ENCODE peak calls at places on chromosomes 11 and 22, in seven cellular contexts. O, X, C, E, A, H and S are unnamed samples.
A peak's percentile ranks its signal among the peaks of the same experiment; 100 is the strongest.

GRCh38 chr22:43812149-43812842 is at the start of gene EFCAB6:
- DNase-seq in E (peak; percentile 86), A (peak; percentile 92), O (peak; percentile 83), H (peak; percentile 94), X (peak; percentile 82), C (peak; percentile 84), S (peak; percentile 87)

GRCh38 chr11:19176629-19177186 is 25.1 kb downstream of the CSRP3 start:
- DNase-seq in C (no peak), X (no peak), A (no peak), H (no peak), E (no peak), O (no peak), S (no peak)

GRCh38 chr11:12167098-12167999 is 57.0 kb downstream of the MICAL2 start:
- DNase-seq in E (no peak), H (no peak), A (peak; percentile 78), C (no peak), X (peak; percentile 98), O (no peak), S (no peak)

GRCh38 chr11:17755891-17756290 is 21.3 kb downstream of the KCNC1 start:
- DNase-seq in H (no peak), O (no peak), A (no peak), E (no peak), C (no peak), X (no peak), S (no peak)

GRCh38 chr11:110085255-110085838 is 7.8 kb upstream of the ZC3H12C start:
- DNase-seq in O (no peak), X (no peak), A (no peak), H (no peak), C (no peak), E (no peak), S (no peak)

GRCh38 chr22:24028533-24028932 is 17.4 kb downstream of the CABIN1 start:
- DNase-seq in H (no peak), A (no peak), C (no peak), X (no peak), E (no peak), O (no peak), S (no peak)

GRCh38 chr22:32444068-32444467 is 20.2 kb downstream of the BPIFC start:
- DNase-seq in C (no peak), A (peak; percentile 40), O (no peak), H (no peak), X (peak; percentile 5), E (no peak), S (no peak)

GRCh38 chr22:33524511-33525270 is 395.6 kb downstream of the LARGE1 start:
- DNase-seq in X (no peak), E (no peak), H (no peak), O (no peak), A (no peak), C (no peak), S (no peak)

GRCh38 chr22:23245045-23245798 is 64.9 kb downstream of the BCR start:
- DNase-seq in E (no peak), O (no peak), A (no peak), X (peak; percentile 89), H (no peak), C (no peak), S (no peak)

GRCh38 chr11:107157809-107158187 is 139.5 kb upstream of the GUCY1A2 start:
- DNase-seq in O (no peak), H (no peak), A (no peak), E (no peak), C (no peak), X (no peak), S (no peak)

GRCh38 chr11:77186302-77186701 is 58.3 kb downstream of the MYO7A start:
- DNase-seq in C (no peak), E (no peak), O (no peak), A (no peak), X (no peak), H (no peak), S (no peak)

GRCh38 chr22:45007946-45008852 is 1.6 kb downstream of the PHF21B start:
- DNase-seq in E (no peak), H (no peak), C (no peak), O (no peak), X (no peak), A (no peak), S (no peak)